ENCODE peak calls at places on chromosomes 16 and 17, in five cellular contexts. A is thyroid gland; N is activated CD4-positive, alpha-beta T cell treated with anti-CD3 and anti-CD28 coated beads for 36 hours; W is stimulated activated CD4-positive, alpha-beta T cell treated with anti-CD3 and anti-CD28 coated beads, Interleukin-15, amount 100 ng/mL, for 1 hour; K is HEK293T. X is an unnamed sample.

GRCh38 chr17:37177234-37177633 is 198.6 kb upstream of the C17orf78 start:
- DNase-seq in N (no peak), K (no peak), A (no peak), W (no peak), X (no peak)

GRCh38 chr17:58079300-58080033 is 3.8 kb upstream of the DYNLL2 start:
- DNase-seq in A (no peak), N (no peak), K (no peak), W (no peak), X (no peak)

GRCh38 chr16:23974223-23974622 is 138.4 kb downstream of the PRKCB start:
- DNase-seq in W (no peak), A (no peak), N (no peak), K (peak; percentile 15), X (no peak)

GRCh38 chr17:2867441-2868424 is 71.5 kb downstream of the RAP1GAP2 start:
- DNase-seq in W (no peak), A (no peak), K (no peak), N (no peak), X (no peak)

GRCh38 chr16:19757026-19757425 is 39.0 kb downstream of the IQCK start:
- DNase-seq in N (no peak), K (no peak), A (no peak), W (no peak), X (no peak)

GRCh38 chr17:82734987-82735866 is at the start of gene FN3K:
- DNase-seq in A (peak; percentile 64), W (no peak), N (peak; percentile 49), K (no peak), X (peak; percentile 63)

GRCh38 chr17:4708436-4708835 is 2.0 kb upstream of the ARRB2 start:
- DNase-seq in W (peak; percentile 20), A (no peak), K (no peak), N (peak; percentile 75), X (peak; percentile 40)

GRCh38 chr17:60386137-60386395 is 5.9 kb downstream of the USP32 start:
- DNase-seq in A (no peak), W (no peak), K (no peak), N (no peak), X (no peak)

GRCh38 chr17:29645516-29646051 is 22.9 kb upstream of the CORO6 start:
- DNase-seq in N (peak; percentile 26), A (peak; percentile 64), W (no peak), K (no peak), X (no peak)

GRCh38 chr17:45895304-45895968 is 1.1 kb downstream of the MAPT start:
- DNase-seq in W (no peak), A (peak; percentile 7), N (peak; percentile 31), K (peak; percentile 44), X (no peak)

GRCh38 chr17:1365445-1366039 is 34.5 kb downstream of the YWHAE start:
- DNase-seq in A (peak; percentile 47), W (no peak), N (peak; percentile 74), K (peak; percentile 67), X (peak; percentile 67)

GRCh38 chr17:63113167-63113566 is 147.1 kb downstream of the TANC2 start:
- DNase-seq in K (no peak), N (no peak), A (no peak), W (no peak), X (peak; percentile 27)

X was measured in B cell.